ENCODE peak calls at places on chromosomes 4 and X, in nine cellular contexts. One of them, this sample, is unnamed.

GRCh38 chrX:39551748-39552147 is 546.0 kb downstream of the BCOR start:
- DNase-seq in suprapubic skin: no peak
- DNase-seq in GM13976: no peak
- DNase-seq in foreskin fibroblast: no peak
- DNase-seq in astrocyte of the cerebellum: no peak
- DNase-seq in H9: no peak
- DNase-seq in HCT116: no peak
- DNase-seq in brain microvascular endothelial cell: no peak
- DNase-seq in natural killer cell: no peak
- DNase-seq in this sample: no peak

GRCh38 chrX:77694491-77694890 is 91.5 kb downstream of the ATRX start:
- DNase-seq in HCT116: no peak
- DNase-seq in astrocyte of the cerebellum: no peak
- DNase-seq in foreskin fibroblast: no peak
- DNase-seq in H9: no peak
- DNase-seq in suprapubic skin: no peak
- DNase-seq in GM13976: no peak
- DNase-seq in natural killer cell: no peak
- DNase-seq in brain microvascular endothelial cell: no peak
- DNase-seq in this sample: no peak

GRCh38 chr4:53929955-53930798 is 134.2 kb downstream of the CHIC2 start:
- DNase-seq in natural killer cell: peak
- DNase-seq in suprapubic skin: peak
- DNase-seq in astrocyte of the cerebellum: peak
- DNase-seq in H9: peak
- DNase-seq in HCT116: peak
- DNase-seq in GM13976: peak
- DNase-seq in brain microvascular endothelial cell: peak
- DNase-seq in foreskin fibroblast: peak
- DNase-seq in this sample: peak

GRCh38 chr4:2393353-2394270 is 24.8 kb downstream of the ZFYVE28 start:
- DNase-seq in suprapubic skin: no peak
- DNase-seq in HCT116: no peak
- DNase-seq in H9: peak
- DNase-seq in astrocyte of the cerebellum: no peak
- DNase-seq in natural killer cell: no peak
- DNase-seq in brain microvascular endothelial cell: no peak
- DNase-seq in GM13976: peak
- DNase-seq in foreskin fibroblast: peak
- DNase-seq in this sample: no peak

GRCh38 chr4:55396305-55397023 is 707 bp downstream of the TMEM165 start:
- DNase-seq in H9: peak
- DNase-seq in astrocyte of the cerebellum: no peak
- DNase-seq in brain microvascular endothelial cell: no peak
- DNase-seq in HCT116: no peak
- DNase-seq in natural killer cell: peak
- DNase-seq in GM13976: peak
- DNase-seq in foreskin fibroblast: peak
- DNase-seq in suprapubic skin: peak
- DNase-seq in this sample: peak

GRCh38 chr4:86036729-86037128 is 323.1 kb downstream of the MAPK10 start:
- DNase-seq in H9: no peak
- DNase-seq in suprapubic skin: no peak
- DNase-seq in astrocyte of the cerebellum: no peak
- DNase-seq in foreskin fibroblast: peak
- DNase-seq in natural killer cell: no peak
- DNase-seq in GM13976: no peak
- DNase-seq in brain microvascular endothelial cell: peak
- DNase-seq in HCT116: no peak
- DNase-seq in this sample: peak

GRCh38 chr4:40550900-40551546 is 78.6 kb downstream of the RBM47 start:
- DNase-seq in foreskin fibroblast: peak
- DNase-seq in GM13976: peak
- DNase-seq in astrocyte of the cerebellum: no peak
- DNase-seq in HCT116: peak
- DNase-seq in brain microvascular endothelial cell: peak
- DNase-seq in H9: no peak
- DNase-seq in suprapubic skin: no peak
- DNase-seq in natural killer cell: no peak
- DNase-seq in this sample: peak

GRCh38 chr4:89836897-89837384 is at the start of gene SNCA:
- DNase-seq in natural killer cell: peak
- DNase-seq in astrocyte of the cerebellum: no peak
- DNase-seq in HCT116: no peak
- DNase-seq in GM13976: peak
- DNase-seq in brain microvascular endothelial cell: peak
- DNase-seq in suprapubic skin: peak
- DNase-seq in foreskin fibroblast: peak
- DNase-seq in H9: peak
- DNase-seq in this sample: no peak

GRCh38 chrX:108696690-108697089 is 39.7 kb downstream of the IRS4 start:
- DNase-seq in astrocyte of the cerebellum: no peak
- DNase-seq in brain microvascular endothelial cell: no peak
- DNase-seq in GM13976: no peak
- DNase-seq in foreskin fibroblast: peak
- DNase-seq in natural killer cell: no peak
- DNase-seq in HCT116: no peak
- DNase-seq in H9: no peak
- DNase-seq in suprapubic skin: no peak
- DNase-seq in this sample: no peak

GRCh38 chrX:3449287-3449686 is 102.8 kb upstream of the MXRA5 start:
- DNase-seq in natural killer cell: no peak
- DNase-seq in H9: no peak
- DNase-seq in GM13976: no peak
- DNase-seq in brain microvascular endothelial cell: no peak
- DNase-seq in suprapubic skin: no peak
- DNase-seq in astrocyte of the cerebellum: no peak
- DNase-seq in foreskin fibroblast: peak
- DNase-seq in HCT116: no peak
- DNase-seq in this sample: no peak

GRCh38 chr4:129578336-129578735 is 482.4 kb downstream of the C4orf33 start:
- DNase-seq in GM13976: no peak
- DNase-seq in brain microvascular endothelial cell: no peak
- DNase-seq in natural killer cell: no peak
- DNase-seq in HCT116: no peak
- DNase-seq in astrocyte of the cerebellum: no peak
- DNase-seq in H9: no peak
- DNase-seq in foreskin fibroblast: no peak
- DNase-seq in suprapubic skin: no peak
- DNase-seq in this sample: no peak

GRCh38 chrX:39982927-39983326 is 114.8 kb downstream of the BCOR start:
- DNase-seq in natural killer cell: no peak
- DNase-seq in astrocyte of the cerebellum: no peak
- DNase-seq in suprapubic skin: no peak
- DNase-seq in H9: no peak
- DNase-seq in brain microvascular endothelial cell: no peak
- DNase-seq in foreskin fibroblast: no peak
- DNase-seq in GM13976: no peak
- DNase-seq in HCT116: no peak
- DNase-seq in this sample: no peak

GRCh38 chr4:63965875-63966274 is 443.4 kb downstream of the TECRL start:
- DNase-seq in natural killer cell: no peak
- DNase-seq in GM13976: no peak
- DNase-seq in H9: no peak
- DNase-seq in foreskin fibroblast: no peak
- DNase-seq in astrocyte of the cerebellum: no peak
- DNase-seq in HCT116: no peak
- DNase-seq in brain microvascular endothelial cell: no peak
- DNase-seq in suprapubic skin: no peak
- DNase-seq in this sample: no peak

GRCh38 chrX:129769467-129770154 is 10.1 kb upstream of the SASH3 start:
- DNase-seq in H9: no peak
- DNase-seq in foreskin fibroblast: no peak
- DNase-seq in GM13976: peak
- DNase-seq in HCT116: no peak
- DNase-seq in suprapubic skin: no peak
- DNase-seq in brain microvascular endothelial cell: no peak
- DNase-seq in astrocyte of the cerebellum: peak
- DNase-seq in natural killer cell: no peak
- DNase-seq in this sample: no peak

GRCh38 chr4:98617358-98618047 is 40.9 kb downstream of the TSPAN5 start:
- DNase-seq in astrocyte of the cerebellum: no peak
- DNase-seq in brain microvascular endothelial cell: no peak
- DNase-seq in GM13976: no peak
- DNase-seq in suprapubic skin: no peak
- DNase-seq in HCT116: no peak
- DNase-seq in H9: no peak
- DNase-seq in foreskin fibroblast: no peak
- DNase-seq in natural killer cell: no peak
- DNase-seq in this sample: no peak

GRCh38 chr4:105520819-105521790 is 31.3 kb upstream of the ARHGEF38 start:
- DNase-seq in H9: no peak
- DNase-seq in astrocyte of the cerebellum: peak
- DNase-seq in HCT116: peak
- DNase-seq in GM13976: peak
- DNase-seq in suprapubic skin: no peak
- DNase-seq in natural killer cell: no peak
- DNase-seq in foreskin fibroblast: peak
- DNase-seq in brain microvascular endothelial cell: peak
- DNase-seq in this sample: peak

GRCh38 chrX:14676431-14676830 is 147.1 kb downstream of the GLRA2 start:
- DNase-seq in astrocyte of the cerebellum: no peak
- DNase-seq in foreskin fibroblast: peak
- DNase-seq in natural killer cell: no peak
- DNase-seq in suprapubic skin: no peak
- DNase-seq in H9: no peak
- DNase-seq in HCT116: no peak
- DNase-seq in brain microvascular endothelial cell: no peak
- DNase-seq in GM13976: no peak
- DNase-seq in this sample: peak
- TF ChIP-seq CTCF in astrocyte of the cerebellum: no peak
- TF ChIP-seq CTCF in foreskin fibroblast: no peak
- TF ChIP-seq CTCF in natural killer cell: no peak
- TF ChIP-seq CTCF in suprapubic skin: no peak
- TF ChIP-seq CTCF in H9: no peak
- TF ChIP-seq CTCF in HCT116: no peak
- TF ChIP-seq CTCF in brain microvascular endothelial cell: no peak
- TF ChIP-seq CTCF in GM13976: no peak
- TF ChIP-seq CTCF in this sample: no peak

GRCh38 chrX:136336623-136337022 is 35.9 kb downstream of the ADGRG4 start:
- DNase-seq in natural killer cell: no peak
- DNase-seq in HCT116: peak
- DNase-seq in brain microvascular endothelial cell: no peak
- DNase-seq in H9: no peak
- DNase-seq in astrocyte of the cerebellum: no peak
- DNase-seq in GM13976: no peak
- DNase-seq in suprapubic skin: no peak
- DNase-seq in foreskin fibroblast: peak
- DNase-seq in this sample: no peak
- TF ChIP-seq CTCF in natural killer cell: peak
- TF ChIP-seq CTCF in HCT116: peak
- TF ChIP-seq CTCF in brain microvascular endothelial cell: no peak
- TF ChIP-seq CTCF in H9: peak
- TF ChIP-seq CTCF in astrocyte of the cerebellum: peak
- TF ChIP-seq CTCF in GM13976: no peak
- TF ChIP-seq CTCF in suprapubic skin: no peak
- TF ChIP-seq CTCF in foreskin fibroblast: no peak
- TF ChIP-seq CTCF in this sample: peak

GRCh38 chrX:11427082-11428033 is 134.1 kb downstream of the AMELX start:
- DNase-seq in astrocyte of the cerebellum: no peak
- DNase-seq in suprapubic skin: peak
- DNase-seq in brain microvascular endothelial cell: no peak
- DNase-seq in natural killer cell: no peak
- DNase-seq in GM13976: peak
- DNase-seq in H9: peak
- DNase-seq in HCT116: no peak
- DNase-seq in foreskin fibroblast: peak
- DNase-seq in this sample: no peak
- TF ChIP-seq CTCF in astrocyte of the cerebellum: peak
- TF ChIP-seq CTCF in suprapubic skin: no peak
- TF ChIP-seq CTCF in brain microvascular endothelial cell: peak
- TF ChIP-seq CTCF in natural killer cell: no peak
- TF ChIP-seq CTCF in GM13976: no peak
- TF ChIP-seq CTCF in H9: peak
- TF ChIP-seq CTCF in HCT116: no peak
- TF ChIP-seq CTCF in foreskin fibroblast: peak
- TF ChIP-seq CTCF in this sample: peak

GRCh38 chr4:140374130-140374477 is 658 bp downstream of the SCOC start:
- DNase-seq in foreskin fibroblast: no peak
- DNase-seq in natural killer cell: no peak
- DNase-seq in suprapubic skin: no peak
- DNase-seq in H9: no peak
- DNase-seq in HCT116: no peak
- DNase-seq in GM13976: no peak
- DNase-seq in brain microvascular endothelial cell: no peak
- DNase-seq in astrocyte of the cerebellum: no peak
- DNase-seq in this sample: no peak

GRCh38 chr4:140373328-140374129 is at the start of gene SCOC:
- DNase-seq in natural killer cell: peak
- DNase-seq in H9: peak
- DNase-seq in astrocyte of the cerebellum: peak
- DNase-seq in HCT116: peak
- DNase-seq in GM13976: peak
- DNase-seq in suprapubic skin: peak
- DNase-seq in foreskin fibroblast: peak
- DNase-seq in brain microvascular endothelial cell: peak
- DNase-seq in this sample: peak

GRCh38 chr4:140368686-140369085 is 4.8 kb upstream of the SCOC start:
- DNase-seq in suprapubic skin: no peak
- DNase-seq in brain microvascular endothelial cell: no peak
- DNase-seq in H9: no peak
- DNase-seq in astrocyte of the cerebellum: no peak
- DNase-seq in HCT116: no peak
- DNase-seq in natural killer cell: no peak
- DNase-seq in GM13976: no peak
- DNase-seq in foreskin fibroblast: no peak
- DNase-seq in this sample: no peak

GRCh38 chr4:140367738-140368137 is 5.7 kb upstream of the SCOC start:
- DNase-seq in GM13976: no peak
- DNase-seq in brain microvascular endothelial cell: peak
- DNase-seq in foreskin fibroblast: peak
- DNase-seq in astrocyte of the cerebellum: no peak
- DNase-seq in H9: no peak
- DNase-seq in natural killer cell: no peak
- DNase-seq in suprapubic skin: no peak
- DNase-seq in HCT116: peak
- DNase-seq in this sample: peak

DNA sequence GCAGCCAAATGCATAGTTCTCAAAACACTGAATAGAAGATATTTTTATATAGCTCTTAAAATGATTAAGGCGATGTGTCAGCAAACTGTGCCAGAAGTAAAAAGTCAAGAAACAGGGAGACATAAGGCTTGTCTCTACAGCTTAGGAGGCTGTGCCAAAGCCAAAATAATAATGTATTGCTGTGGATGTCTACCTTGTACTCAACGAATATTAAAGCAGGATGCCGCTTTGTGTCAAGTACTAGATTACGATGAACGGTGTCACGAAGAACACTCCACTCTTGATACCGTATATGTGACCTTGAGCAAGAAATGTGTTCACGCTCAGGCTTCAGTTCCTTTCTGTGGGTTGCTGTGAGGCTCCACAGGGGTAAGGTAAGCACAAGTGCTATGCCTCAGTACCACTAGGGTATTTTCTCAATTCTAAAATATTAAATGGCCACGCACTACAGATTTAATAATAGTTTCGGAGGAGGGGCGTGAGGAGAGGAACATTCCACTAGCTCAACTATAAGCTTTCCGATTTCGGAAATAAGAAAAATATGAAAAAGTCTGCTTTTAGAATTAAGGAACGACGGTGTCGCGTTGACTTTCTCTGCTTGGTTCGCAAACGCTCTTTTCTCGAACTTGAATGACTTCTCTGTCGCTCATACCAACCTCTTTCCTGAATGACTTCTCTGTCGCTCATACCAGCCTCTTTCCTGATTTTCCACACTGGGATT is 679 bp upstream of the SCOC start:
- DNase-seq in foreskin fibroblast: peak
- DNase-seq in suprapubic skin: no peak
- DNase-seq in natural killer cell: peak
- DNase-seq in GM13976: peak
- DNase-seq in HCT116: peak
- DNase-seq in H9: no peak
- DNase-seq in brain microvascular endothelial cell: peak
- DNase-seq in astrocyte of the cerebellum: no peak
- DNase-seq in this sample: no peak
- TF ChIP-seq CTCF in foreskin fibroblast: peak
- TF ChIP-seq CTCF in suprapubic skin: no peak
- TF ChIP-seq CTCF in natural killer cell: peak
- TF ChIP-seq CTCF in GM13976: no peak
- TF ChIP-seq CTCF in HCT116: peak
- TF ChIP-seq CTCF in H9: no peak
- TF ChIP-seq CTCF in brain microvascular endothelial cell: no peak
- TF ChIP-seq CTCF in astrocyte of the cerebellum: no peak
- TF ChIP-seq CTCF in this sample: peak

This sample was measured in HFFc6.